ENCODE peak calls at places on chromosomes 7 and 10, in four cellular contexts. S, W, J and N are unnamed samples.

GRCh38 chr10:95474228-95475002 is 86.8 kb downstream of the SORBS1 start:
- DNase-seq in J (no peak), S (no peak), W (no peak), N (no peak)

GRCh38 chr10:108452483-108453060 is 1288.1 kb upstream of the SORCS1 start:
- DNase-seq in W (no peak), S (no peak), J (no peak), N (no peak)

GRCh38 chr10:49526624-49527023 is 12.3 kb downstream of the ERCC6 start:
- DNase-seq in J (no peak), S (no peak), W (no peak), N (no peak)

GRCh38 chr7:23597064-23597907 is at the start of gene CCDC126:
- DNase-seq in W (peak; percentile 95), J (peak; percentile 81), S (peak; percentile 90), N (peak; percentile 73)

GRCh38 chr7:66557214-66558200 is 71.2 kb upstream of the KCTD7 start:
- DNase-seq in J (peak; percentile 58), W (peak; percentile 84), S (peak; percentile 51), N (peak; percentile 65)

GRCh38 chr10:32548208-32548607 is 102.3 kb downstream of the CCDC7 start:
- DNase-seq in S (no peak), W (no peak), J (no peak), N (no peak)

GRCh38 chr7:13262929-13263530 is 575.6 kb downstream of the ARL4A start:
- DNase-seq in J (no peak), S (peak; percentile 20), W (no peak), N (peak; percentile 22)

GRCh38 chr10:88852327-88852726 is 683 bp upstream of the ANKRD22 start:
- DNase-seq in S (no peak), J (no peak), W (no peak), N (no peak)

GRCh38 chr10:109866995-109867635 is 56.2 kb downstream of the XPNPEP1 start:
- DNase-seq in J (no peak), W (no peak), S (no peak), N (no peak)

GRCh38 chr7:1969459-1970284 is 263.1 kb downstream of the MAD1L1 start:
- DNase-seq in W (no peak), S (no peak), J (no peak), N (no peak)

GRCh38 chr10:132649651-132650360 is 112.2 kb downstream of the INPP5A start:
- DNase-seq in J (no peak), W (no peak), S (no peak), N (no peak)

GRCh38 chr7:36565792-36566356 is 158.4 kb downstream of the AOAH start:
- DNase-seq in J (no peak), W (no peak), S (no peak), N (no peak)

GRCh38 chr10:132690401-132690800 is 95.5 kb downstream of the NKX6-2 start:
- DNase-seq in S (no peak), W (no peak), J (no peak), N (no peak)

GRCh38 chr10:62046522-62047239 is 145.2 kb downstream of the ARID5B start:
- DNase-seq in W (no peak), S (no peak), J (no peak), N (no peak)

GRCh38 chr10:68333905-68334431 is 1.2 kb upstream of the PBLD start:
- DNase-seq in J (no peak), S (no peak), W (no peak), N (no peak)

GRCh38 chr7:39746162-39746782 is 122.9 kb downstream of the RALA start:
- DNase-seq in W (peak; percentile 84), S (peak; percentile 61), J (peak; percentile 61), N (peak; percentile 33)

GRCh38 chr10:101774589-101775272 is 1.2 kb downstream of the FGF8 start:
- DNase-seq in W (peak; percentile 72), S (no peak), J (no peak), N (no peak)
- H3K27me3 ChIP-seq in W (peaks cover 96% of the 10 kb centered on the region), S (peaks cover 44% of the 10 kb centered on the region), J (peaks cover 86% of the 10 kb centered on the region), N (peaks cover 52% of the 10 kb centered on the region)

DNA sequence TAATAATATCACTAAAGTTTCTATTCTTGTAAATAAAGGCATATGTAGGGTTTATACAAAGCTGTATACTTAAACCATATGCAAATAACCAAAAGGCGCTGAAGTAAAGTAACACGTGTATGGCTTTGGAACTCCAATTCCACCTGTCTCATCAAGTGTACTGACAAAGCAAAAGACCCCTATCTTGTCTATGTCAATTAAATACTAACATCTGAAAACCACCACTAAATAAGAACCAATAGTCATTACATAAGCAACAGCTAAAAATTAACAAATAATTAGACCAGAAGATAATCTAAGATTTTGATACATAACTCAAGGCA is 93.9 kb downstream of the KMT2C start:
- DNase-seq in W (no peak), S (no peak), J (no peak), N (no peak)
- H3K4me3 ChIP-seq in W (no peak overlapping the region), S (no peak overlapping the region), J (no peak overlapping the region), N (no peak overlapping the region)

GRCh38 chr7:134449596-134450194 is 9.2 kb downstream of the AKR1B1 start:
- DNase-seq in S (no peak), J (no peak), W (no peak), N (no peak)

GRCh38 chr7:134447383-134447782 is 11.5 kb downstream of the AKR1B1 start:
- DNase-seq in J (no peak), S (no peak), W (no peak), N (no peak)

GRCh38 chr7:134446923-134447322 is 12.0 kb downstream of the AKR1B1 start:
- DNase-seq in J (no peak), S (no peak), W (no peak), N (no peak)

GRCh38 chr7:134450296-134451000 is 8.5 kb downstream of the AKR1B1 start:
- DNase-seq in J (no peak), S (no peak), W (no peak), N (no peak)

GRCh38 chr7:134448359-134449229 is 10.3 kb downstream of the AKR1B1 start:
- DNase-seq in S (no peak), J (no peak), W (no peak), N (no peak)
- H3K36me3 ChIP-seq in S (peaks cover 97% of the 10 kb centered on the region), J (peaks cover 6% of the 10 kb centered on the region), W (peaks cover 70% of the 10 kb centered on the region), N (peaks cover 56% of the 10 kb centered on the region)

GRCh38 chr10:101780187-101780817 is 2.9 kb downstream of the NPM3 start:
- DNase-seq in J (no peak), W (peak; percentile 72), S (no peak), N (no peak)

GRCh38 chr10:101779544-101780186 is 3.6 kb downstream of the NPM3 start:
- DNase-seq in W (peak; percentile 91), S (peak; percentile 79), J (peak; percentile 56), N (peak; percentile 83)

GRCh38 chr10:101778151-101778780 is 2.4 kb upstream of the FGF8 start:
- DNase-seq in S (no peak), J (no peak), W (peak; percentile 69), N (no peak)

GRCh38 chr10:101777857-101778145 is 1.9 kb upstream of the FGF8 start:
- DNase-seq in J (no peak), W (peak; percentile 61), S (no peak), N (no peak)

DNA sequence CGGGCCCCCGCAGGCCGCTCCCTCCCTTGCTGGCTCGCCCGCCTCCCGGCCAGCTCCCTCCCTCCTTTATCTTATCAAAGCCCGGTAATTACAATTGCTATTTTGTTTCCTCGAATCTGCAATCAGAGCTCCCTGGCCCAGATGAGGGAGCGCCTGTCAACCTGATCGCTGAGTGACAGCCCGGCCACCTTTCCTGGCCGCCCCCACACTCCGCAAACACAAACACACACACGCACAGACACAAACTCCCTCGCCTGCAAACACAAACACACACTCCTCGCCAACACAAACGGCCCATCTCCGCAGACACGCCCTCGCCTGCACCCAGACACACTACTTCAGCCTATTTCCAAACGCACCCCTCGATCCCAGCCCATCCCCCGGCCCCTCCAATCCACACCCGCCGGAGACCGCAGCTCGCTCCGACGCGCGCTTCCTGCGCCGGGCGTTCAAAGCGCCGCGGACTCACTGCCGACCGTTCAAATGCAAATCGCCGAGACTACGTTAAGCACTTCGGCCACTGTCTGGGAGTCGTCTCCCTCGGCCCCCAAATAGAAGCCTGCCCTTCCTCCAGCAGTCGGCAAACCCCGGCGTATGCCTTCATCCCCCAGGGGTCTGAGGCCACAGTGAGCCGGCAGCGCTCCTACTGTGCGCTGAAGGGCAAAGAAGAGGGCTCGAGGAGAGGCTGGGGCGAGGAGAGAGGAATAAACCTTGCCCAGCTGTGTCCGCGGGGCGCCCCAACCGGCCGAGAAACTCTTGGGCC is 3.0 kb upstream of the FGF8 start:
- DNase-seq in S (peak; percentile 62), W (peak; percentile 72), J (no peak), N (no peak)
- H3K27me3 ChIP-seq in S (peaks cover 44% of the 10 kb centered on the region), W (peaks cover 59% of the 10 kb centered on the region), J (peaks cover 58% of the 10 kb centered on the region), N (peaks cover 36% of the 10 kb centered on the region)

DNA sequence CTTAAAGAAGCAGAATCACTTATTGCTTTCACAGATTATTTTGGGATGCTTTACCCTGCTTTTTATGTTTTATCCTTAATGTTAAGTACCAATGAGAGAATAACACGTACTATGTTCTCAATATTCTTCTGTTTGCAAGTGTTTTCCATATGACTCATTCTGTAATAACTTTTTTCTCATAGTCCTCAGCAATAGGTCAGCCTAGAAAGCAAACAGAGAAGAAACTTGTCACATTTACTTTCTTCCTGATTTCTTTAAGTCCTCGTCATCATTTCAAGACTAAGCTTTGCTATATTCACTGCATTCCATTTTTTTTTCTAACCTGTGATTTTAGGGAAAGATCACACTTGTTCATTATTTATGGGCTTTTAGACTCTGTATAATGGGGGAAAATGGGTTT is 6.8 kb upstream of the AGR2 start:
- DNase-seq in J (no peak), S (no peak), W (no peak), N (no peak)
- H3K4me3 ChIP-seq in J (no peak overlapping the region), S (no peak overlapping the region), W (no peak overlapping the region), N (no peak overlapping the region)

GRCh38 chr10:21677551-21677950 is 143.5 kb downstream of the MLLT10 start:
- DNase-seq in J (no peak), W (no peak), S (no peak), N (no peak)

GRCh38 chr10:21675157-21675796 is 141.2 kb downstream of the MLLT10 start:
- DNase-seq in J (no peak), W (no peak), S (peak; percentile 20), N (peak; percentile 16)

GRCh38 chr10:21681156-21681555 is 147.1 kb downstream of the MLLT10 start:
- DNase-seq in S (no peak), J (no peak), W (no peak), N (no peak)
- H3K36me3 ChIP-seq in S (peaks cover 69% of the 10 kb centered on the region), J (no peaks in the 10 kb centered on the region), W (peaks cover 8% of the 10 kb centered on the region), N (no peaks in the 10 kb centered on the region)

GRCh38 chr7:100823140-100823525 is 4.2 kb downstream of the EPHB4 start:
- DNase-seq in J (no peak), S (no peak), W (no peak), N (no peak)
- H3K27me3 ChIP-seq in J (peaks cover 9% of the 10 kb centered on the region), S (no peaks in the 10 kb centered on the region), W (peaks cover 5% of the 10 kb centered on the region), N (peaks cover 13% of the 10 kb centered on the region)

DNA sequence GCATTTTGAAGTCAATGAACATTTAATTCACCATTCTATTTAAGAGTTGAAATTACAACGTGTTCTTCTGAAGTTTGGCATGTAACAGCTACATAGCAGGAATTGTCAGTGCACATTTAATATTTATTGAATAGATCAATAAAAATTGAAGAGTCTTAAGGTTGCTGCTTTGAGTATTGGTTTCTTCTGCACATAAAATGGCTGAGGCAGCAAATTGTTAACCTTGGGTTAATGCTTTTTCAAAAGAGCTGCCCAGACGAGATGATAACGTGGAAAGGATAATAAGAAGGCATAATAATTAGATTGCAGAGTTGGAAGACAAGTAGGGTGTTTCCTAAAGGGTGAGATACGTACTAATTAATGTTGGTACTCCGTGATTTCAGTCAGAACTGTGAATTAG is 203.7 kb downstream of the AGMO start:
- DNase-seq in S (no peak), J (no peak), W (no peak), N (no peak)
- H3K4me3 ChIP-seq in S (no peak overlapping the region), J (no peak overlapping the region), W (no peak overlapping the region), N (no peak overlapping the region)